ENCODE peak calls at places on chromosome 17, in five cellular contexts. K, Y, C, I and U are unnamed samples. For H3K9me3 and H3K4me1, the result is how much of the 10 kb centered on the place peaks cover.

GRCh38 chr17:37701424-37702020 is 43.3 kb downstream of the HNF1B start:
- DNase-seq in Y (no peak), K (peak), C (no peak), I (peak), U (no peak)

GRCh38 chr17:82280537-82280936 is 7.0 kb upstream of the CSNK1D start:
- DNase-seq in I (no peak), C (no peak), K (no peak), Y (peak), U (no peak)

GRCh38 chr17:76369804-76370203 is 14.6 kb upstream of the SPHK1 start:
- DNase-seq in I (no peak), C (no peak), K (no peak), Y (no peak), U (no peak)

GRCh38 chr17:27907976-27908558 is 14.9 kb upstream of the LYRM9 start:
- DNase-seq in K (no peak), I (no peak), Y (no peak), C (no peak), U (no peak)

GRCh38 chr17:75908201-75908600 is 3.5 kb upstream of the MRPL38 start:
- DNase-seq in C (no peak), Y (no peak), I (no peak), K (no peak), U (peak)

GRCh38 chr17:9021985-9022552 is 759 bp downstream of the NTN1 start:
- DNase-seq in Y (no peak), K (peak), I (no peak), C (no peak), U (no peak)

GRCh38 chr17:50123649-50124349 is 6.2 kb downstream of the SAMD14 start:
- DNase-seq in I (no peak), C (no peak), K (peak), Y (no peak), U (no peak)

GRCh38 chr17:50353600-50354195 is 7.8 kb downstream of the XYLT2 start:
- DNase-seq in C (no peak), I (no peak), Y (no peak), K (no peak), U (no peak)

GRCh38 chr17:65104973-65105372 is 32.2 kb upstream of the RGS9 start:
- DNase-seq in C (no peak), K (no peak), I (no peak), Y (no peak), U (no peak)

GRCh38 chr17:77420804-77421634 is 280.2 kb downstream of the SEC14L1 start:
- DNase-seq in K (peak), Y (no peak), C (no peak), I (peak), U (no peak)

GRCh38 chr17:81991684-81992513 is 14.5 kb downstream of the ASPSCR1 start:
- DNase-seq in Y (no peak), C (no peak), K (peak), I (peak), U (peak)

GRCh38 chr17:10357768-10358167 is 15.0 kb downstream of the MYH13 start:
- DNase-seq in C (no peak), K (peak), Y (no peak), I (peak), U (no peak)

GRCh38 chr17:28547623-28548416 is 4.6 kb downstream of the UNC119 start:
- DNase-seq in C (no peak), K (peak), I (peak), Y (peak), U (peak)

GRCh38 chr17:62740066-62740465 is 68.0 kb downstream of the MARCHF10 start:
- DNase-seq in K (peak), C (no peak), Y (no peak), I (no peak), U (no peak)

GRCh38 chr17:3474212-3474611 is 1.6 kb upstream of the ASPA start:
- DNase-seq in I (peak), C (no peak), Y (no peak), K (no peak), U (no peak)

GRCh38 chr17:40319651-40320550 is 10.9 kb downstream of the RARA start:
- DNase-seq in C (no peak), K (no peak), Y (peak), I (no peak), U (no peak)

GRCh38 chr17:50763716-50764450 is 3.4 kb downstream of the ANKRD40CL start:
- DNase-seq in I (no peak), C (no peak), K (no peak), Y (peak), U (peak)

GRCh38 chr17:6420173-6420641 is 14.7 kb downstream of the AIPL1 start:
- DNase-seq in Y (no peak), I (peak), C (no peak), K (peak), U (no peak)

GRCh38 chr17:65103896-65104295 is 33.3 kb upstream of the RGS9 start:
- DNase-seq in C (no peak), I (no peak), K (no peak), Y (no peak), U (no peak)

GRCh38 chr17:35189291-35189690 is 4.9 kb downstream of the SLC35G3 start:
- DNase-seq in I (no peak), K (no peak), Y (no peak), C (no peak), U (no peak)

GRCh38 chr17:46036491-46036890 is 37.4 kb downstream of the STH start:
- DNase-seq in Y (no peak), I (no peak), C (no peak), K (no peak), U (no peak)

GRCh38 chr17:14301761-14302401 is 1.0 kb downstream of the HS3ST3B1 start:
- DNase-seq in I (peak), C (no peak), Y (peak), K (peak), U (no peak)

GRCh38 chr17:61594294-61594825 is 3.3 kb upstream of the NACA2 start:
- DNase-seq in I (no peak), Y (no peak), K (no peak), C (no peak), U (no peak)

GRCh38 chr17:62897706-62898105 is 68.3 kb upstream of the TANC2 start:
- DNase-seq in C (no peak), K (no peak), Y (no peak), I (no peak), U (no peak)

GRCh38 chr17:70375813-70376448 is 206.6 kb downstream of the KCNJ2 start:
- DNase-seq in C (no peak), Y (no peak), I (no peak), K (no peak), U (no peak)
- H3K9me3 ChIP-seq in C (under half), Y (under half), I (under half), K (under half), U (under half)

GRCh38 chr17:36468903-36469635 is 17.4 kb upstream of the ZNHIT3 start:
- DNase-seq in C (no peak), I (no peak), Y (no peak), K (peak), U (no peak)

GRCh38 chr17:36470499-36470898 is 16.0 kb upstream of the ZNHIT3 start:
- DNase-seq in Y (no peak), C (no peak), K (no peak), I (no peak), U (no peak)

GRCh38 chr17:36475346-36475970 is 11.0 kb upstream of the ZNHIT3 start:
- DNase-seq in K (no peak), C (no peak), Y (no peak), I (no peak), U (no peak)

GRCh38 chr17:36469733-36470132 is 16.7 kb upstream of the ZNHIT3 start:
- DNase-seq in Y (no peak), K (no peak), C (no peak), I (no peak), U (no peak)

GRCh38 chr17:36474571-36474970 is 11.9 kb upstream of the ZNHIT3 start:
- DNase-seq in C (no peak), I (no peak), Y (no peak), K (no peak), U (no peak)
- H3K4me3 ChIP-seq in C (no peak), I (no peak), Y (no peak), K (no peak), U (no peak)

GRCh38 chr17:57264250-57264649 is 7.9 kb downstream of the MSI2 start:
- DNase-seq in I (no peak), K (no peak), C (no peak), Y (no peak), U (no peak)
- H3K4me1 ChIP-seq in I (under half), K (under half), C (under half), Y (under half), U (under half)

GRCh38 chr17:80441133-80441578 is 26.2 kb downstream of the ENDOV start:
- DNase-seq in Y (no peak), C (no peak), K (peak), I (no peak), U (no peak)
- H3K9me3 ChIP-seq in Y (under half), C (under half), K (under half), I (under half), U (under half)

DNA sequence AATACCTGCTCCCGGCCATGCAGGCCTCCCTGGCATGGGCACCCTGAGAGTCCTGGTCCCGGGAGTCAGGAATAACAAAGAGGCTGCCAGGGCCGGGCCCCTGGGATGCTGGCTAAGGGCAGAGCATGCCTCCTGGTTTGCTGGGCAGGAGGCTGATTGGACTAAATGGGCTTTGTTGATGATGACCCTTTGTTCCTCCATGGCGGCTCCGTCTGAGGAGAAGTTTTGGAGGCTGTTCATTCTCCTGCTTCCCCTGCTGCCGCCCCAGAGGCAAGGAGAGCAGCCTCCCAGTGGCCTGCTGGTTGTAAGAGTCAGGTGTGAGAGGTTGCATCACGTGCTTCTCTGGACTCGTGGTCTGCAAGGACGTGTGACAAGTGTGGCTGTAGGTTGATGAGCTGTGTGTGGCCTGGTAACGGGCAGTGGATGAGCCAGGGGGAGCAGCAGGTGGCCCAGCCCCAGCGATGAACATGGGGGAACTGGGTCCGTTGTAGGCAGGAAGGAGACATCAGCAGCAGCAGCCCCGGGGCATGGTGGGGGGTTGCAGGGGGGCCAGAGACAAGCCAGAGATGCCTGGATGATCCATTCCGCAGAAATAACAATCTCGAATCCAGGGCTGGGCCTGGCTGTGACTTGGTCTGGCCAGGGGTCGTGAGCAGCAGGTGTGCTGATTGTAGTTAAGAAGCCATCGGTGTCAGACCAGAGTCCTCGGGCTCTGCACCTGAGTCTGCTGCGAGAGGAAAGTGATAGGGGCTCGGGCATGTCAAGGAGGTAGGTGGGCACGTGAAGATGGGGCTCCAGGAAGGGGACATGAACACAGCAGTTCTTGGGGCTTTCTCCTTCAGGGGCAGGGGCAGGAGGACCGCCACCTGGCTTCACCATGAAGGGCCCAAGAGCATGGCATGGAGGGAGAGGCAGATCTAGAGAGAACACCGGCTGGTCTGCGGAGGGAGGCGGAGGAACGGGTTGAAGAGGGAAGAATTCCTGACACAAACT is 101.4 kb downstream of the TNFRSF13B start:
- DNase-seq in C (no peak), I (no peak), K (no peak), Y (peak), U (no peak)
- H3K4me3 ChIP-seq in C (no peak), I (no peak), K (no peak), Y (no peak), U (no peak)

DNA sequence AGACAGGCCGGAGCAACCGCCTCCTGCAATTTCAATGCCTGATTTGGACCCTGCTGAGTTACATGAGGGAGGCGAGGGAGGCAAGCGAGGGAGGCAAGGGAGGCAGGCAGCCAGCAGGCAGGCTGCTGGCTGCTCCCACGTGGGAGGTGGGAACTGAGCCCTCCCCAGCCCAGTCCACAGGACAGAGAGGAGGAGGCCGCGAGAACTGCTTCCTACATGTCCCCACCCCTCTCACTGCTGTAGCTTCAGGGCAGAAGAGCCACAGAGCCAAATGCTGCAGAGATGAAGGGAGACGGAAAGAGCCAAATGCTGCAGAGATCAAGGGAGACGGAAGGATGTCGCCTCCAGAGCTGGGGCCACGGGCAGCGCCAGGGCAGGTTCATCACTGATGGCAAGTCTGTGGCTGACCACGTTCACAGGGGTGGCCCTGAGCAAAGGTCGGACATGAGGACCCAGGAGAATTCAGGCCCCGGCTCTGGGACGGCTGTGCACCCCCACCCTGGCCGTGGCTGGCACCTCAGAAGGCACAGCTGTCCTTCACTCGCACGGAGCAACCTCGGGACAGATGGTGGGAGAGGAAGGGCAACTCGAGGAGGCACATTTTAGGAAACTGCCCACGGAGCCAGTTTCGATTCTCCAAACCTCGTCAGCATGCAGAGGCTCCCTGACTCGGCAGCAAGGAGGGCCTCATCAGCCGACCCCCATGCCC is 21.5 kb downstream of the RPH3AL start:
- DNase-seq in K (no peak), I (no peak), C (no peak), Y (peak), U (peak)
- H3K4me1 ChIP-seq in K (under half), I (under half), C (under half), Y (half or more), U (under half)

DNA sequence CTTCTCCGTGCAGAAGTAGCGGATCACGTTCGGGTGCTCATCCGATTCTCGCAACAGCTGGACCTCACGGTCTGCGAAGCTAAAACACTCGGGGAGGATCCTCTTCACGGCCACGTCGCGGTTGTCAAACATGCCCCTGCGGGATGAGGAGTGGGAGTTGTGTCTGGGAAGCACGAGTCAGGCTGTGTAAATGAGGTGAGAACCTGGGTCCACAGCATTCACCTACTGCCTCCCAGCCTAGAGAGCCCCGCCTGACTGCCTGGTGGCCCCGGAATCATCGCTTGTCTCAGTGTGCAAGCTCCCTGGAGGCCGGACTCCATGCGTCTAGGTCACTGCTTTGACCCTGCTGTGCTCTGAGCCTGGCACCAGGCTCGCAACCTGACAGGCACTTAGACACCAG is 33.9 kb upstream of the ICAM2 start:
- DNase-seq in C (no peak), I (no peak), K (no peak), Y (no peak), U (no peak)
- H3K9me3 ChIP-seq in C (under half), I (under half), K (under half), Y (under half), U (under half)

GRCh38 chr17:42946812-42947211 is 17.4 kb downstream of the AARSD1 start:
- DNase-seq in Y (no peak), I (no peak), K (no peak), C (no peak), U (no peak)

DNA sequence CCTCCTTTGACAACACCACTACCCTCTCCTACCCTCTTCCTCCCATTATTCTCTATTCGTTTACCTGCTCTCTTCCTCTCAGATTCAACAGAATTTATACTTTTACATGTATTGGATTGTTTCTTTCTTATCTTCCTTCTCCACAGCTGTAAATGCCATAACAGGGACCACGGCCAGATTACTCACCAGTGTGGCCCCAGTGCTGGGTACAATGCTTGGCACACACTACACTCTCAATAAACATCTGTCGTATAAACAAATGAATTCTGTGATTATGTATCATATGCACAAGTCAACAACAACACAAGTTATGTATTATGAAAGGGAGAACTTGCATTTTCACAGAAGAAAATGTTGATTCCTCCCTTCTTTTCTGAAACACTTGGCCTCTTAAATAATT is 20.0 kb downstream of the AARSD1 start:
- DNase-seq in Y (no peak), K (no peak), I (no peak), C (no peak), U (no peak)
- H3K4me3 ChIP-seq in Y (no peak), K (no peak), I (no peak), C (no peak), U (no peak)

GRCh38 chr17:7882629-7883028 is 6.0 kb upstream of the CHD3 start:
- DNase-seq in Y (no peak), K (no peak), C (no peak), I (no peak), U (no peak)
- H3K4me1 ChIP-seq in Y (half or more), K (under half), C (under half), I (under half), U (under half)